ENCODE peak calls at places on chromosomes 12 and 14, in six cellular contexts. C, X, F, V, P and Q are unnamed samples.

GRCh38 chr14:70073924-70074566 is 114.7 kb downstream of the SLC8A3 start:
- DNase-seq in P (peak), X (peak), F (peak), C (peak), V (no peak), Q (peak)

GRCh38 chr14:91246051-91246852 is 1.7 kb upstream of the GPR68 start:
- DNase-seq in C (no peak), V (no peak), F (no peak), P (no peak), X (no peak), Q (no peak)

GRCh38 chr12:115163710-115164109 is 479.7 kb upstream of the TBX3 start:
- DNase-seq in C (no peak), P (no peak), X (no peak), V (no peak), F (no peak), Q (no peak)

GRCh38 chr12:61757831-61758505 is 502.2 kb upstream of the USP15 start:
- DNase-seq in P (no peak), C (no peak), X (no peak), V (no peak), F (no peak), Q (no peak)

GRCh38 chr12:114425031-114425626 is 19.2 kb upstream of the TBX5 start:
- DNase-seq in F (no peak), C (no peak), P (peak), X (no peak), V (no peak), Q (no peak)

GRCh38 chr14:100823488-100823887 is 2.4 kb upstream of the MEG3 start:
- DNase-seq in C (no peak), X (no peak), F (no peak), V (no peak), P (no peak), Q (no peak)

GRCh38 chr12:132176358-132176919 is 32.2 kb downstream of the NOC4L start:
- DNase-seq in C (no peak), F (no peak), V (no peak), X (no peak), P (no peak), Q (no peak)

GRCh38 chr14:104876251-104876699 is 11.2 kb downstream of the CEP170B start:
- DNase-seq in F (peak), V (no peak), X (peak), P (no peak), C (peak), Q (no peak)

DNA sequence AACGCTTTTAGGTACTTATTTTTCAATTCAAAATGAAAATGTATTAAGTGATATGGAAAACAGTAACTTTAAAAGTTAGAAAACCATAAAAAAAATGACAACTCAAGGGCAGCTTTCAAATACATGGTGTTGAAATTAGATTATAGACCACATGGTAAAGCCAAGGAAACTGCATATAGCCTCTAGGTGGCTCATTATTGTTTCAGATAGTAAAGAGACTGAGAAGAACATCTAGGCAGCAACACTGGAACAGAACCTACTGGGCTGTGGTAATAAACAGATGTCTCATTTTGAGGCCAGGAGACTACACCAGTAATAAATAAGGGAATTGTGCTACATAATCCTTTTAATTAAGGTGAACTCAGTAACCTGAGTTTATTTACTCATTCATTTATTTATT is 13.0 kb downstream of the FBXO33 start:
- DNase-seq in F (peak), P (peak), C (no peak), X (no peak), V (no peak), Q (no peak)
- TF ChIP-seq CTCF in F (no peak), P (no peak), C (no peak), X (no peak), V (no peak), Q (no peak)

DNA sequence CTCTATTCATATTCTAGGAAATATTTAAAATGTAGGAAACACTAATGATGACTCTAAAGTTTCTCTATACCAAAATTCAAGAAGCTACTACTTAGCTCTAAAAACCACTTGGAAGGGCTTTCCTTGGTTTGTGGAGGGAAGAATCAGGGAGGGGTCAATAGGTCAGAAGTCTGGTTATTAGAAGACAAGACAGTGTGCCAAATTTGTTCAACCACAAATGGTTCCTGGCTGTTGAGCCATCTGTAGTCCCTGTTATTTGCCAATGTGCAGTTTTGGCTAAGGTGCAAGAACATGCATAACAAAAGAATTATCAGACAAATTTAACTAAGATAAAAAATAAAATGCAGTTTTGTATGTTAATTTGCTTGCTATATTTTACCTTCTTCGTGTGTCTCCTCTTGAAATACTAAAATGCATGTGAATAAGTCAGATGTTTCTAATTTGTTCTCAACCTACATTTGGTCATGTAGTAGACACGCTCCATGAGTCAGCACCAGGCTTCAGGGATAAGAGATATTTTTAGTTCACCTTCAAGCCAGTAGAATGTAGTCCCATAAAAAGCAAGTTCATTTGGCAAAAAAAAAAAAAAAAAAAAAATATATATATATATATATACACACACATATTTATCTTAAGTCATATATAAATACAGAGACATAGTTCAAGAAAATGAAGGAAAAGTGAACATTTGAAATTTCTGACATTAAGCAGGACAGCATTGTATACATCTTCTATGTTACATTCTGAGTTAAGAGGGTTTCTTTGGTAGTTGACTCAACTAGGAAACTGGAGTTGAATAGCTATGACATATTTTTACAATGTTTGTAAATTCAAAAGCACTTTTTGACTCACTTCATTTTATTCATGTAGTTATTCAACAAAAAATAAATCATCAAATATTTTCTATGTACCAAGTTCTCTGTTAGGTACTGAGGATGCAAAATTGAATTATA is 123.3 kb downstream of the KCNC2 start:
- DNase-seq in P (no peak), C (no peak), X (no peak), F (no peak), V (no peak), Q (no peak)
- TF ChIP-seq GABPA in P (no peak), C (no peak), X (no peak), F (no peak), V (no peak), Q (no peak)

DNA sequence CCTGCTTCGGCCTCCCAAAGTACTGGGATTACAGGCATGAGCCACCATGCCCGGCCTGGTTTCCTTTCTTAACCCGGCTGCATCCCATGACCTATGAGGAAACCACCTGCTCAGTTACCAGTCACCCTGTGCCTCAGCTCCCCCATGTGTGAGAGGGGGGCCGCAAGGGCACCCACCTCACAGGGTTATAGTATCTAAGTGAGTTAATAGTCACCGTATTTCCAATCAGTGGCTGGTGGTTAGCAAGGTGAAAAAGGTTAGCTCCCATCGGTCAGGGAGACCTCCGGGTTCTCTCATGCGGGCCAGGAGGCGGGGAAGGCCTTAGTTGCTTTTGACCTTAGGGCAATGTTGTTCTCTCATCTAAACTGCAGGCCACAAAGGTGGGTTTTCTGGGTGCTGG is 6.7 kb downstream of the LRP1 start:
- DNase-seq in P (no peak), X (no peak), F (no peak), C (no peak), V (no peak), Q (no peak)
- H3K4me3 ChIP-seq in P (no peak), X (no peak), F (no peak), C (no peak), V (no peak), Q (no peak)

DNA sequence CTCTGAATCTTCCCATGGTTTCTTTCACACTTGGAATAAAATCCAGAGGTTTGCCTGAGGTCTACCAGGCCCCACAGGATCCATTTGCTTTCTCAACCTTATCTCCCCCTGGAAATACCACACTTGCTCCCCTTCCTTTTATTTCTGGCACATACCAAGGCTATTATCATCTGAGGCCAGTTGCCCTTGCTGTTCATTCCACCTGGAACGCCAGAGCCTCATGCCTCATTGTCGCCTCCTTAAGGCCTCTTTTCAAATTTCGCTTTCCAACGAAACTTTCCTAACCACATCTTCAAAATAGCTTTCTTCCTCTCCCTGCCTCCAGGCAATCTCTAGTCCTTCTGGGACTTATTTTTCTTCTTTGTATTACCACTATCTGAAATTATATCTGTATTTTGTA is 11.2 kb upstream of the LRIG3 start:
- DNase-seq in C (no peak), P (no peak), X (no peak), F (no peak), V (no peak), Q (no peak)
- TF ChIP-seq CTCF in C (peak), P (peak), X (no peak), F (peak), V (no peak), Q (no peak)

DNA sequence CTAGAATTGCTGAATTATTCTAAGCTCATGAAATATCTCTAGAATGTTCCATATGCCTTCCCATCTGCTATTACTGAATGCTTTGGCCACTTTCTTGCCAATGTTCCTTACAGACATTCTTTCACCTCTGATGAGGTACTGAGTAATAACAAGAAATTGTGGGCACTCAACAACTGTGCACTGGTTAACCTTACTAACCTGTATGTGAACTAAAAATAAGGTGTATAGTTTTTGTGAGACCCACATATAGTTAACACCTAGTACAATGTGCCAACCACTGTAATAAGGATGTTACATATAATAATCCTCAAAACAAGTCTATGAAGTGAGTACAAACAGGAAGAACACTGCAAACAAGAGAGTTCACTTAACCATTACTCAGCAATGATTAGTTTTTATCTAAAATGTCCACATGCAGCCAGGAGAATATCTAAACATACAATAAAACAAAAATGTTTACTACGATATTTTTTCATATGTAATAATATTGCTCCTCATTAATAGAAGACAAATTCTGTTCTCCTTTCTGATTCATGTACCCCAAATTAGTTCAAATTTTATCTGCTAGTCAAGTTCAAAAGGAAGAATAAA is 4.4 kb downstream of the DDHD1 start:
- DNase-seq in V (peak), X (no peak), C (no peak), P (no peak), F (no peak), Q (no peak)
- TF ChIP-seq GABPA in V (no peak), X (no peak), C (no peak), P (no peak), F (no peak), Q (no peak)

DNA sequence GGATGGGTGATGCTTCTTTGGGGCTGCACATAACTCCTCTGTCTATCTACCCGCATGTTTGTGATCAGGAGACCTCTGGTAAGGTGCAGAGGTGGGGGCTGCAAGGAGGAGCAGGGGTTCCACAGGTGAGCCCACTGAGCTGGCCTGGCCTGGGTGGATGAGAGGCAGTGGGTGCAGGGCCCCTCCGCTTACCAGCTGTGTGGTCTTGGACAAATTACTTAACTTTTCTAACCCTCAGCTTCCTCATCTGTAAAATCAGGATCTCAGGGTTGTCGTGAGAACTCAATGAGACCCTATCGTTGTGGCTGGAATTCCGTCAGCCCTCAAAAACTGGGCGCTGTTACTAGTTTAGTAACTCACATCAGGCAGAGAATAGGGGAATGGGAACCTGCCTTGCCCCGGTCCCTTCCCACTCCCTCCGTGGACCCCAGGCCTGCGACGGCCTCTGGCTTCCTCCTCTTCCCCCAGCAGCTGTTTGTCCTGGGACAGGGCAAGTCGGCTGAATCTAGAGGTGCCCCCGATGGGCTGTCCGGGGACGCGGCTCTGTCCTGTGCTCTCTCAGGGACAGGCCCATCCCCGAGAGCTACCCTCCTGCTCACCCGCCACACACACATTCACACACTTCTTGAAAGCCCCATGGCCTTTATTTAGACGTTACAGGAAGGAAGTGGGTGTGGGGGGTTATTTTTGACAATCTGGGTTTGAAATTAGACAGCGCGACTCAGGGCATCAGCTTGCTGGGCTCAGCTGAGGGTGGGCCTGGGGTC is 7.6 kb downstream of the PTPN6 start:
- DNase-seq in P (no peak), F (peak), X (no peak), V (no peak), C (no peak), Q (peak)
- H3K4me3 ChIP-seq in P (no peak), F (no peak), X (no peak), V (peak), C (no peak), Q (peak)

DNA sequence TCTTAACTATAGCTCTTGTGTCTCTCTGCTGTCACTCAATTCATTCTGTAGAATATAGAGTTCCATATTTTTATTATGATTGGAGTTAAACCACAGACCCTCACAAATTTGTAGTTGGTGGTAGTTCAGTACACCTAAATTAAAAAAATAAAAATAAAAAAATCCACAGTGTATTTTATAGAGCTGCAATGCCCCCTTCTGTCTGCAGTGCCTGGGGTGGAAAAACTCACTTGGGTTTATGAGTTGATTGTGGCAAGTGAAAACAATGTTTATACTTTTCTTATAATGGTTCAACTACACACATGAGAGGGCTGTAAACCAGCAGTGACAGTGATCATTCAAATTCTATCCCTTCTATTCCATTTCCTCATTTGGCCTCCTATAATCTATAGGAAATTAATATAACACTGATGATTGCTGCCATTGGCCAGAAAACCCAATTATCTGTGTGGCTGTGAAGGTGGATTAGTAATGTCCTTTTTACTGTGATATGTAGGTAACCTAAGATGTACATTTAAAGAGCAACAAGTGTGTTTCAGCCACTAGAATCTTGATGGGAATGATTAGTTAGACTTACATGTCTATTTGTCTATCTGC is 166.9 kb upstream of the LRIG3 start:
- DNase-seq in X (no peak), C (no peak), P (no peak), V (no peak), F (peak), Q (no peak)
- TF ChIP-seq CTCF in X (no peak), C (no peak), P (no peak), V (no peak), F (peak), Q (no peak)

GRCh38 chr14:96165493-96166474 is 38.9 kb upstream of the BDKRB2 start:
- DNase-seq in C (no peak), F (no peak), P (no peak), V (no peak), X (no peak), Q (no peak)

GRCh38 chr14:96168581-96168980 is 36.1 kb upstream of the BDKRB2 start:
- DNase-seq in X (no peak), V (no peak), F (no peak), P (no peak), C (no peak), Q (no peak)

GRCh38 chr14:96164861-96165490 is 39.7 kb upstream of the BDKRB2 start:
- DNase-seq in X (no peak), C (no peak), V (no peak), F (no peak), P (no peak), Q (no peak)

GRCh38 chr14:96166475-96167223 is 38.0 kb upstream of the BDKRB2 start:
- DNase-seq in P (no peak), X (no peak), F (no peak), V (no peak), C (no peak), Q (no peak)

GRCh38 chr14:96167224-96168148 is 37.2 kb upstream of the BDKRB2 start:
- DNase-seq in X (no peak), C (no peak), V (no peak), P (no peak), F (no peak), Q (no peak)
- TF ChIP-seq GABPA in X (no peak), C (no peak), V (no peak), P (no peak), F (no peak), Q (no peak)